ENCODE peak calls at places on chromosomes 12 and 14, in four cellular contexts. Q is AG10803, G is SJSA1, U is pancreas. I is an unnamed sample.

GRCh38 chr12:114626-115211 is 48.2 kb downstream of the IQSEC3 start:
- DNase-seq in G (no peak), U (no peak), Q (no peak), I (no peak)

GRCh38 chr12:53060721-53061276 is 10.9 kb downstream of the TNS2 start:
- DNase-seq in G (no peak), U (peak; percentile 67), Q (no peak), I (peak; percentile 81)

GRCh38 chr14:103281496-103282231 is 52.4 kb upstream of the EIF5 start:
- DNase-seq in G (no peak), Q (peak; percentile 70), U (no peak), I (peak; percentile 12)

GRCh38 chr12:51524386-51524901 is 66.6 kb upstream of the SCN8A start:
- DNase-seq in G (no peak), U (no peak), Q (no peak), I (no peak)

GRCh38 chr12:3458041-3458440 is 33.0 kb upstream of the PRMT8 start:
- DNase-seq in Q (peak; percentile 7), U (no peak), G (no peak), I (no peak)

GRCh38 chr14:73283592-73284379 is 46.5 kb downstream of the PAPLN start:
- DNase-seq in U (no peak), Q (peak; percentile 26), G (no peak), I (peak; percentile 5)

GRCh38 chr12:11836282-11836963 is 186.9 kb downstream of the ETV6 start:
- DNase-seq in U (no peak), Q (no peak), G (no peak), I (peak; percentile 69)

GRCh38 chr12:12331244-12331771 is 18.7 kb downstream of the MANSC1 start:
- DNase-seq in Q (no peak), U (peak; percentile 23), G (no peak), I (peak; percentile 14)

GRCh38 chr12:49893753-49894752 is 9.6 kb downstream of the FAIM2 start:
- DNase-seq in Q (no peak), U (peak; percentile 51), G (no peak), I (no peak)

GRCh38 chr14:93970589-93970966 is 5.8 kb downstream of the ASB2 start:
- DNase-seq in Q (no peak), G (peak; percentile 48), U (peak; percentile 70), I (peak; percentile 22)

GRCh38 chr12:122182887-122183587 is at the start of gene LRRC43:
- DNase-seq in Q (peak; percentile 27), G (no peak), U (peak; percentile 47), I (peak; percentile 73)

GRCh38 chr12:28486521-28486920 is 296.3 kb downstream of the CCDC91 start:
- DNase-seq in G (no peak), U (no peak), Q (peak; percentile 42), I (no peak)

GRCh38 chr14:73223049-73223448 is 14.3 kb upstream of the PAPLN start:
- DNase-seq in G (no peak), U (no peak), Q (peak; percentile 76), I (no peak)

GRCh38 chr12:83474369-83474768 is 787.7 kb downstream of the TMTC2 start:
- DNase-seq in U (no peak), Q (no peak), G (peak; percentile 72), I (no peak)

GRCh38 chr14:85811340-85811739 is 281.4 kb downstream of the FLRT2 start:
- DNase-seq in U (no peak), Q (no peak), G (no peak), I (no peak)

GRCh38 chr14:101727611-101728010 is 33.9 kb upstream of the PPP2R5C start:
- DNase-seq in U (no peak), Q (no peak), G (no peak), I (no peak)

I was measured in NCI-H510A.